ENCODE peak calls at places on chromosomes 11 and 22, in six cellular contexts. V is endodermal cell, T is kidney, S is cardiac muscle cell, F is astrocyte, G is IMR-90. O is an unnamed sample.

GRCh38 chr22:42680648-42681047 is 31.5 kb upstream of the CYB5R3 start:
- DNase-seq in V (no peak), T (no peak), S (no peak), F (peak; percentile 92), G (peak; percentile 98), O (peak; percentile 74)

GRCh38 chr11:2137202-2138071 is 1.8 kb downstream of the IGF2 start:
- DNase-seq in V (peak; percentile 92), T (peak; percentile 89), S (peak; percentile 89), F (peak; percentile 18), G (peak; percentile 48), O (no peak)

GRCh38 chr22:29016067-29016938 is 45.3 kb downstream of the C22orf31 start:
- DNase-seq in V (no peak), T (no peak), S (no peak), F (no peak), G (no peak), O (no peak)

GRCh38 chr11:8252388-8252787 is 11.3 kb downstream of the LMO1 start:
- DNase-seq in V (peak; percentile 35), T (peak; percentile 21), S (no peak), F (no peak), G (no peak), O (peak; percentile 3)

GRCh38 chr22:25853902-25854301 is 111.9 kb downstream of the MYO18B start:
- DNase-seq in V (no peak), T (no peak), S (no peak), F (no peak), G (no peak), O (no peak)

GRCh38 chr22:50218996-50219727 is 18.4 kb downstream of the SELENOO start:
- DNase-seq in V (peak; percentile 86), T (peak; percentile 90), S (peak; percentile 47), F (peak; percentile 51), G (peak; percentile 74), O (peak; percentile 49)

GRCh38 chr11:128189823-128190222 is 397.5 kb downstream of the ETS1 start:
- DNase-seq in V (no peak), T (no peak), S (no peak), F (no peak), G (no peak), O (no peak)

GRCh38 chr22:32053165-32053755 is 10.2 kb downstream of the SLC5A1 start:
- DNase-seq in V (no peak), T (no peak), S (no peak), F (peak; percentile 4), G (no peak), O (no peak)

GRCh38 chr22:46858181-46858771 is 95.8 kb downstream of the TBC1D22A start:
- DNase-seq in V (no peak), T (no peak), S (no peak), F (no peak), G (no peak), O (no peak)

GRCh38 chr11:126834149-126834548 is 166.4 kb downstream of the KIRREL3 start:
- DNase-seq in V (peak; percentile 17), T (no peak), S (no peak), F (peak; percentile 97), G (peak; percentile 91), O (no peak)

GRCh38 chr11:61124574-61125309 is 22.5 kb downstream of the CD5 start:
- DNase-seq in V (no peak), T (peak; percentile 59), S (no peak), F (no peak), G (no peak), O (no peak)

GRCh38 chr11:11288972-11289616 is 64.0 kb downstream of the CSNK2A3 start:
- DNase-seq in V (no peak), T (no peak), S (no peak), F (no peak), G (no peak), O (no peak)

GRCh38 chr11:2481253-2481652 is 36.4 kb downstream of the KCNQ1 start:
- DNase-seq in V (no peak), T (no peak), S (no peak), F (no peak), G (no peak), O (no peak)

GRCh38 chr11:61609970-61610347 is 29.1 kb upstream of the SYT7 start:
- DNase-seq in V (peak; percentile 88), T (no peak), S (peak; percentile 47), F (no peak), G (no peak), O (no peak)

GRCh38 chr11:34860034-34860433 is 56.1 kb downstream of the APIP start:
- DNase-seq in V (peak; percentile 8), T (no peak), S (no peak), F (no peak), G (no peak), O (no peak)

GRCh38 chr22:26828311-26828710 is 170.9 kb downstream of the MIAT start:
- DNase-seq in V (no peak), T (no peak), S (no peak), F (no peak), G (no peak), O (no peak)

GRCh38 chr11:36389006-36389405 is 92.9 kb downstream of the PRR5L start:
- DNase-seq in V (no peak), T (no peak), S (no peak), F (no peak), G (no peak), O (no peak)

GRCh38 chr11:121524233-121524631 is 71.5 kb upstream of the SORL1-AS1 start:
- DNase-seq in V (no peak), T (no peak), S (peak; percentile 11), F (no peak), G (no peak), O (no peak)
- TF ChIP-seq CTCF in V (no peak), T (no peak), S (no peak), F (no peak), G (no peak), O (no peak)

GRCh38 chr22:19406281-19406811 is 25.2 kb downstream of the HIRA start:
- DNase-seq in V (no peak), T (no peak), S (no peak), F (no peak), G (no peak), O (no peak)
- H3K36me3 ChIP-seq in V (peaks cover 80% of the 10 kb centered on the region), T (peaks cover 27% of the 10 kb centered on the region), S (no peaks in the 10 kb centered on the region), F (peaks cover 27% of the 10 kb centered on the region), G (peaks cover 42% of the 10 kb centered on the region), O (peaks cover 40% of the 10 kb centered on the region)

GRCh38 chr11:44928144-44928543 is 22.5 kb downstream of the TP53I11 start:
- DNase-seq in V (peak; percentile 78), T (no peak), S (no peak), F (no peak), G (no peak), O (no peak)

GRCh38 chr11:44926036-44926435 is 24.6 kb downstream of the TP53I11 start:
- DNase-seq in V (no peak), T (no peak), S (no peak), F (no peak), G (no peak), O (no peak)

GRCh38 chr11:44923796-44924195 is 26.9 kb downstream of the TP53I11 start:
- DNase-seq in V (no peak), T (no peak), S (no peak), F (no peak), G (no peak), O (no peak)

GRCh38 chr11:44928807-44929206 is 21.9 kb downstream of the TP53I11 start:
- DNase-seq in V (peak; percentile 90), T (no peak), S (peak; percentile 57), F (no peak), G (no peak), O (no peak)

GRCh38 chr11:44927174-44927661 is 23.5 kb downstream of the TP53I11 start:
- DNase-seq in V (peak; percentile 96), T (peak; percentile 86), S (peak; percentile 86), F (peak; percentile 47), G (peak; percentile 66), O (peak; percentile 38)
- TF ChIP-seq CTCF in V (peak; percentile 94), T (peak; percentile 82), S (peak; percentile 84), F (peak; percentile 75), G (peak; percentile 83), O (peak; percentile 85)

DNA sequence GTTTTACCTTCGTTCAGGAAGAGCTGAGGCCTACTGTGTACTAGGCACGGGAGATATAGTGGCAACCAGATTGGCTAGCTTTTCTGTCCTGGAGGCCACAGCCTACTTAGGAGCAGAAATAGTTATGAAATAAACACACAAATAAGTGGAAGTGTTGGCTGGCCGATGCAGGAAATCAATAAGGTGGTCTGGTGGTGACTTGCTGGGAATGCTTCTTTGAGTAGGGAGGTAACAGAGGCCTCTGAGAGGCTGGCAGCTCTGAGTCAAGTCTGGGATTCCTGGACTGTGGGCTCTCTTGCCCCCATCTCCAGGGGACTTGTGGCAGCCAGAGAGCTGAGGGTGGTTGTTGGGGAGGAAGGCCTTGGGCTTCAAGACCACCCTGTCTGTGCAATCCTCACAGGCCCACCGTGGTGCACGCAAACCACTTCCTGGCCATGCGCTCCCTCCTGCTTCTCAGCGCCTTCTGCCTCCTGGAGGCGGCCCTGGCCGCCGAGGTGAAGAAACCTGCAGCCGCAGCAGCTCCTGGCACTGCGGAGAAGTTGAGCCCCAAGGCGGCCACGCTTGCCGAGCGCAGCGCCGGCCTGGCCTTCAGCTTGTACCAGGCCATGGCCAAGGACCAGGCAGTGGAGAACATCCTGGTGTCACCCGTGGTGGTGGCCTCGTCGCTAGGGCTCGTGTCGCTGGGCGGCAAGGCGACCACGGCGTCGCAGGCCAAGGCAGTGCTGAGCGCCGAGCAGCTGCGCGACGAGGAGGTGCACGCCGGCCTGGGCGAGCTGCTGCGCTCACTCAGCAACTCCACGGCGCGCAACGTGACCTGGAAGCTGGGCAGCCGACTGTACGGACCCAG is 4.1 kb downstream of the SERPINH1 start:
- DNase-seq in V (no peak), T (no peak), S (no peak), F (no peak), G (no peak), O (no peak)
- H3K36me3 ChIP-seq in V (peaks cover 75% of the 10 kb centered on the region), T (peaks cover 33% of the 10 kb centered on the region), S (peaks cover 50% of the 10 kb centered on the region), F (peaks cover 41% of the 10 kb centered on the region), G (peaks cover 62% of the 10 kb centered on the region), O (peaks cover 48% of the 10 kb centered on the region)

GRCh38 chr11:31233425-31233824 is 136.1 kb downstream of the DCDC1 start:
- DNase-seq in V (no peak), T (no peak), S (no peak), F (no peak), G (no peak), O (no peak)
- TF ChIP-seq CTCF in V (peak; percentile 83), T (no peak), S (peak; percentile 14), F (peak; percentile 13), G (no peak), O (no peak)

DNA sequence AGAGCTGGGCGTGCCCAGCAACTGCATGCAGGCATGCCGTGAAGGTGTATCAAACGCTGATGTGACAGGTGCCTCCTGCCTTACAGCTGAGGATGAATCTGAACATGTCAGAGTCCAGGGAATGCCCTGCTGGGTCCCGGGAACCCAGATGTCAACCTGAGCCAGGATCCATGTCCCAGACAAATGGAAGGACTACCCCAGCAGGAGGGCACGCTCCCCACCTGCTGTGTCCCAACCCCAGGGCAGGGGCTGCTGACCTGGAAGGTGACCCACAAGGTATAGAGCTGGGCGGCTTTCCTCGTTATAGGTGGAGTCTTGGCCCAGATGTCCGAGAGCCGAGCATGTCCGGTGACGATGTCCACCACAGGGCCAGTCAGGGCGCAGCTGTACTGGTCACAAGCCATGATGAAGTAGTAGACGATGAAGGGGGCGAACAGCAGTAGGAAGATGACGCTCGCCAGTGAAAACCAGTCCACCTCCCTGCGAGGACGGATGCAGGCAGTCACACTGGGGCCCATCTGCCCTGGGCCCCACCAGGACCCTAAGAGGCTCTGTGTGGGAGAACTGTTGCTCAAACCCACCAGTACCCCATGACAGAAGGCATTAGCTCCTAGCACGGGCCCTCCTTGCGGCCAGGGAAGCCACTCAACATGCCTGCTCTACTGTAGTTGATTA is 4.3 kb downstream of the DHCR7 start:
- DNase-seq in V (no peak), T (no peak), S (no peak), F (no peak), G (no peak), O (peak; percentile 54)
- H3K36me3 ChIP-seq in V (peaks cover 71% of the 10 kb centered on the region), T (peaks cover 4% of the 10 kb centered on the region), S (peaks cover 52% of the 10 kb centered on the region), F (peaks cover 28% of the 10 kb centered on the region), G (peaks cover 21% of the 10 kb centered on the region), O (peaks cover 63% of the 10 kb centered on the region)

GRCh38 chr11:123429851-123430735 is at the start of gene GRAMD1B:
- DNase-seq in V (peak; percentile 93), T (peak; percentile 81), S (peak; percentile 94), F (peak; percentile 79), G (peak; percentile 90), O (no peak)
- TF ChIP-seq CTCF in V (peak; percentile 40), T (no peak), S (peak; percentile 28), F (no peak), G (peak; percentile 21), O (no peak)